ENCODE peak calls at places on chromosomes 4 and X, in four cellular contexts. D is cardiac muscle cell, A is right lobe of liver, S is left ventricle myocardium inferior. U is an unnamed sample. For H3K4me1, the result is how much of the 10 kb centered on the place peaks cover.

GRCh38 chr4:184170996-184171395 is 46.7 kb downstream of the ENPP6 start:
- DNase-seq in D (peak), A (no peak), S (no peak), U (no peak)

GRCh38 chr4:22492987-22493386 is 22.9 kb downstream of the ADGRA3 start:
- DNase-seq in D (no peak), A (no peak), S (no peak), U (no peak)

GRCh38 chr4:135277980-135278315 is 1076.4 kb upstream of the PABPC4L start:
- DNase-seq in D (no peak), A (no peak), S (no peak), U (no peak)

GRCh38 chr4:104210420-104210819 is 284.3 kb downstream of the CXXC4 start:
- DNase-seq in D (no peak), A (no peak), S (no peak), U (no peak)

GRCh38 chr4:73620115-73620792 is at the start of gene RASSF6:
- DNase-seq in D (peak), A (peak), S (no peak), U (peak)

GRCh38 chrX:67338262-67338661 is 205.6 kb upstream of the AR start:
- DNase-seq in D (no peak), A (no peak), S (no peak), U (no peak)

GRCh38 chrX:2828404-2829065 is at the start of gene GYG2:
- DNase-seq in D (peak), A (peak), S (no peak), U (no peak)

GRCh38 chr4:128387600-128388351 is 100.2 kb upstream of the PGRMC2 start:
- DNase-seq in D (no peak), A (no peak), S (no peak), U (no peak)

GRCh38 chr4:17494258-17494657 is 17.6 kb downstream of the QDPR start:
- DNase-seq in D (no peak), A (no peak), S (no peak), U (no peak)

GRCh38 chr4:89295415-89295927 is 12.1 kb downstream of the GPRIN3 start:
- DNase-seq in D (no peak), A (no peak), S (no peak), U (no peak)

GRCh38 chr4:89296399-89296798 is 11.2 kb downstream of the GPRIN3 start:
- DNase-seq in D (no peak), A (no peak), S (no peak), U (no peak)

GRCh38 chr4:89298788-89299152 is 8.8 kb downstream of the GPRIN3 start:
- DNase-seq in D (peak), A (no peak), S (no peak), U (no peak)

GRCh38 chr4:89298160-89298559 is 9.4 kb downstream of the GPRIN3 start:
- DNase-seq in D (no peak), A (no peak), S (no peak), U (no peak)

GRCh38 chr4:89296871-89297270 is 10.7 kb downstream of the GPRIN3 start:
- DNase-seq in D (no peak), A (no peak), S (no peak), U (no peak)
- H3K4me1 ChIP-seq in D (half or more), A (under half), S (half or more), U (half or more)

GRCh38 chrX:48468247-48468671 is 1.8 kb downstream of the SLC38A5 start:
- DNase-seq in D (no peak), A (peak), S (no peak), U (no peak)

GRCh38 chrX:48467331-48467761 is 2.7 kb downstream of the SLC38A5 start:
- DNase-seq in D (no peak), A (peak), S (no peak), U (no peak)

GRCh38 chrX:48465336-48465933 is 4.6 kb downstream of the SLC38A5 start:
- DNase-seq in D (no peak), A (peak), S (no peak), U (no peak)

GRCh38 chrX:48468693-48469691 is 1.1 kb downstream of the SLC38A5 start:
- DNase-seq in D (no peak), A (peak), S (no peak), U (no peak)

GRCh38 chrX:48466696-48467095 is 3.4 kb downstream of the SLC38A5 start:
- DNase-seq in D (no peak), A (peak), S (no peak), U (no peak)
- TF ChIP-seq CTCF in D (peak), A (no peak), S (no peak), U (no peak)

DNA sequence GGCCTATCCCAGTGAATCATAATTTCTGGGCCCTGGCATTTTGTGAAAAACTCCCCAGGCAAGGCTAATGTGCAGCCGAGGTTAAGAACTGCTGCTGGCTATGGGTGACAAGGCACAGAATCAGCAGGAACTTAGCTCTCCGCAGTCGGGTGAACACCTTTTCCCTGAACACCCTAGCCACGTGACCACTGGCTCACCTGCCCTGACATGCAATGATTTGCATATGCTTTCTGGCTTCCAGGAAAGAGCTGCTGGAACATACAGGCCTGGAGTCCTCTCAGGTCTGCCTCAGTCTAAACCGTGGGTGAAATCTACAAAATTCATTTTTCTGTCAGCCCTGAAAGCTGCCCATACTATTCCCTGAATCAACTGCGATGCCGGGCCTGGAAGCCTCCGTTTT is 56.6 kb downstream of the ZNF827 start:
- DNase-seq in D (no peak), A (no peak), S (no peak), U (peak)
- H3K4me1 ChIP-seq in D (under half), A (under half), S (half or more), U (under half)

GRCh38 chr4:150116506-150116905 is 38.3 kb downstream of the DCLK2 start:
- DNase-seq in D (no peak), A (no peak), S (no peak), U (no peak)

GRCh38 chr4:150117629-150118028 is 39.4 kb downstream of the DCLK2 start:
- DNase-seq in D (no peak), A (no peak), S (no peak), U (no peak)

GRCh38 chr4:150123073-150123472 is 44.8 kb downstream of the DCLK2 start:
- DNase-seq in D (no peak), A (no peak), S (no peak), U (no peak)

GRCh38 chr4:150117094-150117493 is 38.8 kb downstream of the DCLK2 start:
- DNase-seq in D (no peak), A (no peak), S (peak), U (no peak)

GRCh38 chr4:150119492-150119891 is 41.2 kb downstream of the DCLK2 start:
- DNase-seq in D (no peak), A (no peak), S (no peak), U (no peak)
- TF ChIP-seq CTCF in D (no peak), A (no peak), S (no peak), U (no peak)

U was measured in lower lobe of right lung.